ENCODE peak calls at places on chromosome 22, in six cellular contexts. B, Z, N, V, C and H are unnamed samples.

GRCh38 chr22:36323182-36323854 is 64.4 kb downstream of the MYH9 start:
- DNase-seq in B (no peak), Z (no peak), N (no peak), V (no peak), C (no peak), H (no peak)

GRCh38 chr22:31130873-31131272 is 8.1 kb downstream of the INPP5J start:
- DNase-seq in B (no peak), Z (no peak), N (peak; percentile 32), V (no peak), C (no peak), H (no peak)

GRCh38 chr22:19909350-19910179 is 32.0 kb upstream of the COMT start:
- DNase-seq in B (peak; percentile 75), Z (peak; percentile 91), N (no peak), V (peak; percentile 88), C (peak; percentile 51), H (peak; percentile 70)

GRCh38 chr22:40121463-40121862 is 56.3 kb upstream of the TNRC6B start:
- DNase-seq in B (no peak), Z (no peak), N (no peak), V (no peak), C (no peak), H (peak; percentile 9)

GRCh38 chr22:40428796-40429195 is 58.4 kb downstream of the SGSM3 start:
- DNase-seq in B (no peak), Z (no peak), N (peak; percentile 18), V (no peak), C (no peak), H (no peak)

GRCh38 chr22:36144886-36145541 is 15.5 kb downstream of the APOL3 start:
- DNase-seq in B (peak; percentile 51), Z (peak; percentile 82), N (peak; percentile 63), V (peak; percentile 84), C (peak; percentile 13), H (peak; percentile 20)

GRCh38 chr22:38753894-38754246 is 1.9 kb downstream of the SUN2 start:
- DNase-seq in B (no peak), Z (peak; percentile 36), N (no peak), V (no peak), C (no peak), H (no peak)

GRCh38 chr22:19774628-19775027 is 14.1 kb downstream of the TBX1 start:
- DNase-seq in B (no peak), Z (no peak), N (no peak), V (no peak), C (no peak), H (no peak)

GRCh38 chr22:21680830-21681565 is 15.2 kb downstream of the PPIL2 start:
- DNase-seq in B (no peak), Z (peak; percentile 2), N (no peak), V (no peak), C (no peak), H (no peak)

GRCh38 chr22:45302751-45303150 is 7.0 kb upstream of the FAM118A start:
- DNase-seq in B (peak; percentile 56), Z (no peak), N (no peak), V (no peak), C (no peak), H (no peak)

GRCh38 chr22:22161924-22162851 is 82.4 kb upstream of the VPREB1 start:
- DNase-seq in B (no peak), Z (no peak), N (no peak), V (no peak), C (no peak), H (peak; percentile 90)

GRCh38 chr22:30245985-30246901 is at the start of gene LIF:
- DNase-seq in B (no peak), Z (peak; percentile 73), N (no peak), V (peak; percentile 76), C (no peak), H (peak; percentile 18)

GRCh38 chr22:36435516-36436415 is 45.7 kb downstream of the TXN2 start:
- DNase-seq in B (no peak), Z (peak; percentile 69), N (peak; percentile 56), V (peak; percentile 61), C (no peak), H (peak; percentile 81)

GRCh38 chr22:18023509-18024275 is 669 bp downstream of the MICAL3 start:
- DNase-seq in B (peak; percentile 80), Z (peak; percentile 91), N (peak; percentile 60), V (peak; percentile 80), C (peak; percentile 65), H (peak; percentile 58)

GRCh38 chr22:20013382-20013871 is 3.2 kb downstream of the ARVCF start:
- DNase-seq in B (no peak), Z (peak; percentile 81), N (no peak), V (peak; percentile 88), C (no peak), H (no peak)

GRCh38 chr22:37254206-37254866 is 10.3 kb upstream of the RAC2 start:
- DNase-seq in B (peak; percentile 82), Z (no peak), N (peak; percentile 76), V (no peak), C (no peak), H (no peak)

GRCh38 chr22:19663821-19664325 is 50.4 kb upstream of the SEPTIN5 start:
- DNase-seq in B (no peak), Z (no peak), N (no peak), V (peak; percentile 29), C (no peak), H (no peak)

GRCh38 chr22:35561796-35562526 is 21.3 kb downstream of the RASD2 start:
- DNase-seq in B (peak; percentile 31), Z (peak; percentile 60), N (peak; percentile 67), V (peak; percentile 72), C (peak; percentile 70), H (no peak)

GRCh38 chr22:20550057-20550817 is 42.8 kb downstream of the MED15 start:
- DNase-seq in B (no peak), Z (no peak), N (no peak), V (no peak), C (no peak), H (no peak)

GRCh38 chr22:30573594-30574094 is 821 bp downstream of the GAL3ST1 start:
- DNase-seq in B (peak; percentile 15), Z (peak; percentile 30), N (no peak), V (peak; percentile 30), C (no peak), H (no peak)

GRCh38 chr22:46542011-46542985 is 4.9 kb upstream of the CELSR1 start:
- DNase-seq in B (peak; percentile 70), Z (peak; percentile 87), N (peak; percentile 52), V (peak; percentile 87), C (no peak), H (peak; percentile 73)

GRCh38 chr22:38830026-38830844 is 13.6 kb downstream of the NPTXR start:
- DNase-seq in B (no peak), Z (no peak), N (no peak), V (no peak), C (no peak), H (no peak)

GRCh38 chr22:23775779-23776375 is 3.2 kb downstream of the MMP11 start:
- DNase-seq in B (no peak), Z (peak; percentile 4), N (no peak), V (no peak), C (no peak), H (no peak)
- TF ChIP-seq CTCF in B (no peak), Z (no peak), N (no peak), V (peak; percentile 12), C (no peak), H (peak; percentile 5)

GRCh38 chr22:43636086-43636485 is 176.0 kb downstream of the EFCAB6 start:
- DNase-seq in B (no peak), Z (no peak), N (no peak), V (no peak), C (no peak), H (no peak)

GRCh38 chr22:43639228-43639948 is 172.7 kb downstream of the EFCAB6 start:
- DNase-seq in B (no peak), Z (no peak), N (no peak), V (no peak), C (no peak), H (no peak)

GRCh38 chr22:43635101-43635500 is 177.0 kb downstream of the EFCAB6 start:
- DNase-seq in B (no peak), Z (no peak), N (no peak), V (no peak), C (no peak), H (no peak)

GRCh38 chr22:43637267-43637666 is 174.8 kb downstream of the EFCAB6 start:
- DNase-seq in B (no peak), Z (no peak), N (no peak), V (no peak), C (no peak), H (no peak)

GRCh38 chr22:43637861-43638260 is 174.2 kb downstream of the EFCAB6 start:
- DNase-seq in B (no peak), Z (no peak), N (no peak), V (no peak), C (no peak), H (no peak)
- H3K9me2 ChIP-seq in B (no peaks in the 10 kb centered on the region), Z (no peaks in the 10 kb centered on the region), N (no peaks in the 10 kb centered on the region), V (no peaks in the 10 kb centered on the region), C (no peaks in the 10 kb centered on the region), H (no peaks in the 10 kb centered on the region)

GRCh38 chr22:32204211-32204855 is 540 bp downstream of the RFPL2 start:
- DNase-seq in B (no peak), Z (peak; percentile 56), N (no peak), V (peak; percentile 63), C (no peak), H (no peak)
- TF ChIP-seq EZH2 in B (no peak), Z (no peak), N (no peak), V (peak; percentile 49), C (no peak), H (no peak)

GRCh38 chr22:33757041-33757440 is 163.2 kb downstream of the LARGE1 start:
- DNase-seq in B (no peak), Z (no peak), N (no peak), V (no peak), C (no peak), H (no peak)

GRCh38 chr22:33757443-33758124 is 162.7 kb downstream of the LARGE1 start:
- DNase-seq in B (no peak), Z (no peak), N (no peak), V (peak; percentile 47), C (no peak), H (no peak)

GRCh38 chr22:33758125-33758483 is 162.2 kb downstream of the LARGE1 start:
- DNase-seq in B (no peak), Z (no peak), N (no peak), V (no peak), C (no peak), H (no peak)

GRCh38 chr22:33758961-33759360 is 161.3 kb downstream of the LARGE1 start:
- DNase-seq in B (no peak), Z (no peak), N (no peak), V (no peak), C (no peak), H (no peak)

GRCh38 chr22:33756508-33756949 is 163.7 kb downstream of the LARGE1 start:
- DNase-seq in B (no peak), Z (peak; percentile 9), N (no peak), V (peak; percentile 79), C (no peak), H (no peak)
- TF ChIP-seq CTCF in B (no peak), Z (peak; percentile 11), N (no peak), V (peak; percentile 71), C (no peak), H (no peak)

GRCh38 chr22:25483931-25484330 is 80.5 kb upstream of the GRK3 start:
- DNase-seq in B (no peak), Z (no peak), N (no peak), V (no peak), C (no peak), H (no peak)

GRCh38 chr22:25484916-25485315 is 79.6 kb upstream of the GRK3 start:
- DNase-seq in B (no peak), Z (no peak), N (no peak), V (no peak), C (no peak), H (no peak)

GRCh38 chr22:25484498-25484897 is 80.0 kb upstream of the GRK3 start:
- DNase-seq in B (no peak), Z (no peak), N (no peak), V (no peak), C (no peak), H (no peak)

GRCh38 chr22:25487508-25487907 is 77.0 kb upstream of the GRK3 start:
- DNase-seq in B (no peak), Z (no peak), N (no peak), V (no peak), C (no peak), H (no peak)

GRCh38 chr22:25485626-25486545 is 78.6 kb upstream of the GRK3 start:
- DNase-seq in B (no peak), Z (no peak), N (no peak), V (no peak), C (no peak), H (no peak)
- H3K9me2 ChIP-seq in B (no peaks in the 10 kb centered on the region), Z (no peaks in the 10 kb centered on the region), N (no peaks in the 10 kb centered on the region), V (peaks cover 14% of the 10 kb centered on the region), C (no peaks in the 10 kb centered on the region), H (no peaks in the 10 kb centered on the region)